ENCODE peak calls at places on chromosomes 1 and 21, in eight cellular contexts. W is ureter; X is iPS-NIHi11; Y is thoracic aorta; K is foreskin keratinocyte; R is activated CD8-positive, alpha-beta T cell treated with anti-CD3 and anti-CD28 coated beads for 36 hours; F is activated CD4-positive, alpha-beta T cell treated with anti-CD3 and anti-CD28 coated beads, Interleukin-2, amount 10 ng/mL, durations not matched to agents 7 days and 5 days; A is HFFc6. C is an unnamed sample.

GRCh38 chr1:220330265-220330664 is 58.0 kb upstream of the RAB3GAP2 start:
- DNase-seq in F (no peak), R (no peak), K (no peak), W (no peak), X (no peak), A (no peak), Y (no peak), C (peak; percentile 24)

GRCh38 chr1:208202333-208202987 is 41.7 kb downstream of the PLXNA2 start:
- DNase-seq in R (no peak), X (no peak), Y (no peak), K (no peak), F (no peak), W (no peak), A (no peak), C (peak; percentile 40)

GRCh38 chr1:36257375-36257767 is 33.1 kb downstream of the THRAP3 start:
- DNase-seq in X (no peak), R (peak; percentile 30), Y (no peak), A (no peak), F (no peak), W (no peak), K (no peak), C (no peak)

GRCh38 chr1:247453256-247453655 is 4.6 kb downstream of the OR2B11 start:
- DNase-seq in R (no peak), F (no peak), A (no peak), Y (no peak), W (no peak), X (no peak), K (no peak), C (no peak)

GRCh38 chr1:111448482-111448917 is 556 bp downstream of the WDR77 start:
- DNase-seq in R (peak; percentile 50), K (no peak), A (no peak), F (peak; percentile 14), W (no peak), Y (no peak), X (peak; percentile 20), C (no peak)

GRCh38 chr1:4468804-4469514 is 185.4 kb upstream of the AJAP1 start:
- DNase-seq in A (no peak), W (no peak), F (no peak), R (no peak), Y (no peak), K (no peak), X (no peak), C (no peak)

GRCh38 chr1:22537441-22538139 is 25.7 kb upstream of the EPHA8 start:
- DNase-seq in X (no peak), A (no peak), K (no peak), R (no peak), F (no peak), Y (no peak), W (no peak), C (no peak)

GRCh38 chr1:8133657-8134430 is 107.7 kb upstream of the ERRFI1 start:
- DNase-seq in K (peak; percentile 81), X (no peak), W (peak; percentile 79), A (peak; percentile 68), R (no peak), Y (peak; percentile 46), F (no peak), C (no peak)

GRCh38 chr1:178684542-178685000 is 40.5 kb upstream of the RALGPS2 start:
- DNase-seq in Y (no peak), W (no peak), K (peak; percentile 83), R (no peak), X (no peak), F (no peak), A (peak; percentile 89), C (no peak)

GRCh38 chr21:14598065-14598464 is 52.0 kb upstream of the SAMSN1 start:
- DNase-seq in Y (no peak), K (no peak), F (no peak), A (no peak), X (no peak), W (no peak), R (no peak), C (no peak)

GRCh38 chr1:216822480-216822879 is 99.3 kb upstream of the ESRRG start:
- DNase-seq in W (no peak), F (no peak), R (no peak), Y (no peak), K (no peak), A (no peak), X (no peak), C (no peak)

GRCh38 chr1:191320062-191320461 is 838.2 kb upstream of the RGS18 start:
- DNase-seq in A (no peak), K (no peak), X (no peak), F (no peak), R (no peak), W (no peak), Y (no peak), C (no peak)

GRCh38 chr21:33828083-33828482 is 87.5 kb downstream of the ATP5PO start:
- DNase-seq in X (no peak), Y (no peak), R (no peak), W (no peak), A (no peak), K (no peak), F (no peak), C (no peak)

GRCh38 chr1:43373034-43373940 is 5.5 kb upstream of the ELOVL1 start:
- DNase-seq in F (no peak), W (no peak), A (peak; percentile 72), Y (no peak), X (no peak), K (peak; percentile 69), R (no peak), C (no peak)

GRCh38 chr1:201537467-201537866 is 1.5 kb upstream of the NAV1 start:
- DNase-seq in R (no peak), K (no peak), Y (no peak), F (no peak), W (no peak), X (no peak), A (no peak), C (no peak)